ENCODE peak calls at places on chromosomes 16 and 17, in seven cellular contexts. X is HCEC 1CT; U is amniotic stem cell; J is NCI-H1092; C is A549; I is hypothalamus; B is naive thymus-derived CD4-positive, alpha-beta T cell. D is an unnamed sample.
A peak's percentile ranks its signal among the peaks of the same experiment; 100 is the strongest.

GRCh38 chr17:80363518-80364090 is 51.4 kb upstream of the ENDOV start:
- DNase-seq in X (no peak), U (no peak), J (no peak), C (no peak), I (no peak), B (no peak), D (no peak)

GRCh38 chr16:52624891-52625290 is 77.9 kb upstream of the TOX3 start:
- DNase-seq in X (no peak), U (no peak), J (no peak), C (no peak), I (no peak), B (no peak), D (no peak)

GRCh38 chr16:56267888-56268287 is 76.6 kb downstream of the GNAO1 start:
- DNase-seq in X (no peak), U (no peak), J (no peak), C (no peak), I (no peak), B (no peak), D (no peak)

GRCh38 chr17:1720856-1721386 is 3.6 kb upstream of the WDR81 start:
- DNase-seq in X (peak; percentile 26), U (peak; percentile 29), J (no peak), C (peak; percentile 56), I (peak; percentile 5), B (peak; percentile 73), D (no peak)

GRCh38 chr17:28760561-28760960 is 16.8 kb downstream of the TRAF4 start:
- DNase-seq in X (no peak), U (no peak), J (no peak), C (no peak), I (no peak), B (no peak), D (no peak)

GRCh38 chr17:75844530-75845057 is 390 bp upstream of the UNC13D start:
- DNase-seq in X (no peak), U (no peak), J (no peak), C (peak; percentile 75), I (no peak), B (peak; percentile 26), D (no peak)

GRCh38 chr16:68427649-68428303 is 20.5 kb downstream of the SMPD3 start:
- DNase-seq in X (no peak), U (no peak), J (no peak), C (no peak), I (no peak), B (no peak), D (no peak)

GRCh38 chr17:50719924-50720805 is 762 bp downstream of the LUC7L3 start:
- DNase-seq in X (no peak), U (no peak), J (no peak), C (no peak), I (no peak), B (no peak), D (no peak)

GRCh38 chr17:148757-149156 is 11.4 kb downstream of the SCGB1C2 start:
- DNase-seq in X (no peak), U (no peak), J (no peak), C (no peak), I (no peak), B (no peak), D (no peak)

GRCh38 chr17:42845918-42846593 is 1.7 kb downstream of the AOC2 start:
- DNase-seq in X (no peak), U (no peak), J (no peak), C (no peak), I (no peak), B (no peak), D (no peak)

GRCh38 chr16:89606006-89606405 is 7.4 kb upstream of the DPEP1 start:
- DNase-seq in X (no peak), U (no peak), J (no peak), C (no peak), I (no peak), B (no peak), D (no peak)

GRCh38 chr16:58685084-58685449 is 497 bp upstream of the SLC38A7 start:
- DNase-seq in X (no peak), U (no peak), J (no peak), C (no peak), I (no peak), B (no peak), D (no peak)

GRCh38 chr17:61002316-61002736 is 324.7 kb downstream of the BCAS3 start:
- DNase-seq in X (peak; percentile 74), U (peak; percentile 33), J (peak; percentile 28), C (peak; percentile 7), I (no peak), B (peak; percentile 31), D (no peak)

GRCh38 chr17:41178843-41179616 is 1.0 kb upstream of the KRTAP4-2 start:
- DNase-seq in X (peak; percentile 59), U (no peak), J (no peak), C (no peak), I (no peak), B (no peak), D (no peak)

D was measured in occipital lobe.